ENCODE peak calls at places on chromosomes 6 and 20, in nine cellular contexts. One of them, this sample, is unnamed.

GRCh38 chr6:19802656-19803055 is 34.5 kb upstream of the ID4 start:
- DNase-seq in EH: no peak
- DNase-seq in fibroblast of lung: no peak
- DNase-seq in Peyer's patch: no peak
- DNase-seq in endothelial cell: no peak
- DNase-seq in MM.1S: peak
- DNase-seq in pons: no peak
- DNase-seq in GM12891: no peak
- DNase-seq in SW480: no peak
- DNase-seq in this sample: no peak

GRCh38 chr6:46325561-46326525 is 155.1 kb upstream of the ENPP5 start:
- DNase-seq in EH: peak
- DNase-seq in MM.1S: no peak
- DNase-seq in GM12891: no peak
- DNase-seq in SW480: no peak
- DNase-seq in endothelial cell: no peak
- DNase-seq in fibroblast of lung: peak
- DNase-seq in Peyer's patch: no peak
- DNase-seq in pons: peak
- DNase-seq in this sample: peak

GRCh38 chr20:41048475-41049242 is 20.0 kb downstream of the TOP1 start:
- DNase-seq in GM12891: no peak
- DNase-seq in Peyer's patch: no peak
- DNase-seq in endothelial cell: no peak
- DNase-seq in SW480: peak
- DNase-seq in MM.1S: no peak
- DNase-seq in pons: no peak
- DNase-seq in fibroblast of lung: no peak
- DNase-seq in EH: no peak
- DNase-seq in this sample: peak

GRCh38 chr6:111841822-111842221 is 31.4 kb downstream of the FYN start:
- DNase-seq in pons: no peak
- DNase-seq in GM12891: no peak
- DNase-seq in EH: no peak
- DNase-seq in endothelial cell: peak
- DNase-seq in Peyer's patch: no peak
- DNase-seq in fibroblast of lung: peak
- DNase-seq in SW480: peak
- DNase-seq in MM.1S: no peak
- DNase-seq in this sample: peak

GRCh38 chr20:8094415-8094818 is 37.6 kb upstream of the PLCB1 start:
- DNase-seq in MM.1S: no peak
- DNase-seq in pons: peak
- DNase-seq in Peyer's patch: no peak
- DNase-seq in EH: peak
- DNase-seq in fibroblast of lung: peak
- DNase-seq in endothelial cell: no peak
- DNase-seq in GM12891: no peak
- DNase-seq in SW480: no peak
- DNase-seq in this sample: no peak

GRCh38 chr20:51366155-51366886 is 176.2 kb downstream of the NFATC2 start:
- DNase-seq in pons: no peak
- DNase-seq in endothelial cell: no peak
- DNase-seq in SW480: peak
- DNase-seq in fibroblast of lung: peak
- DNase-seq in Peyer's patch: peak
- DNase-seq in GM12891: no peak
- DNase-seq in MM.1S: no peak
- DNase-seq in EH: peak
- DNase-seq in this sample: no peak

GRCh38 chr20:35791823-35792222 is 20.0 kb downstream of the PHF20 start:
- DNase-seq in endothelial cell: no peak
- DNase-seq in GM12891: no peak
- DNase-seq in MM.1S: no peak
- DNase-seq in EH: peak
- DNase-seq in SW480: no peak
- DNase-seq in Peyer's patch: no peak
- DNase-seq in pons: no peak
- DNase-seq in fibroblast of lung: peak
- DNase-seq in this sample: no peak

GRCh38 chr6:150074651-150075416 is 5.9 kb upstream of the ULBP3 start:
- DNase-seq in GM12891: no peak
- DNase-seq in SW480: no peak
- DNase-seq in endothelial cell: no peak
- DNase-seq in EH: no peak
- DNase-seq in MM.1S: no peak
- DNase-seq in fibroblast of lung: no peak
- DNase-seq in Peyer's patch: no peak
- DNase-seq in pons: no peak
- DNase-seq in this sample: no peak

GRCh38 chr6:113522376-113522775 is 334.8 kb upstream of the MARCKS start:
- DNase-seq in MM.1S: no peak
- DNase-seq in Peyer's patch: no peak
- DNase-seq in GM12891: no peak
- DNase-seq in EH: no peak
- DNase-seq in endothelial cell: no peak
- DNase-seq in SW480: no peak
- DNase-seq in fibroblast of lung: no peak
- DNase-seq in pons: no peak
- DNase-seq in this sample: no peak

GRCh38 chr6:34068462-34069044 is 77.3 kb downstream of the GRM4 start:
- DNase-seq in EH: no peak
- DNase-seq in GM12891: no peak
- DNase-seq in endothelial cell: no peak
- DNase-seq in Peyer's patch: no peak
- DNase-seq in MM.1S: no peak
- DNase-seq in fibroblast of lung: no peak
- DNase-seq in pons: no peak
- DNase-seq in SW480: no peak
- DNase-seq in this sample: no peak

GRCh38 chr20:34069341-34070078 is 42.5 kb downstream of the EIF2S2 start:
- DNase-seq in pons: peak
- DNase-seq in endothelial cell: peak
- DNase-seq in SW480: peak
- DNase-seq in MM.1S: peak
- DNase-seq in Peyer's patch: peak
- DNase-seq in EH: peak
- DNase-seq in GM12891: no peak
- DNase-seq in fibroblast of lung: peak
- DNase-seq in this sample: peak

GRCh38 chr6:18424201-18424600 is 37.1 kb downstream of the RNF144B start:
- DNase-seq in fibroblast of lung: no peak
- DNase-seq in MM.1S: no peak
- DNase-seq in pons: no peak
- DNase-seq in endothelial cell: no peak
- DNase-seq in EH: no peak
- DNase-seq in SW480: no peak
- DNase-seq in GM12891: no peak
- DNase-seq in Peyer's patch: no peak
- DNase-seq in this sample: no peak

GRCh38 chr6:158417760-158418098 is 105.5 kb downstream of the TULP4 start:
- DNase-seq in fibroblast of lung: peak
- DNase-seq in SW480: no peak
- DNase-seq in GM12891: no peak
- DNase-seq in Peyer's patch: no peak
- DNase-seq in pons: peak
- DNase-seq in EH: peak
- DNase-seq in endothelial cell: no peak
- DNase-seq in MM.1S: no peak
- DNase-seq in this sample: no peak

GRCh38 chr20:23266530-23267398 is 83.8 kb upstream of the NXT1 start:
- DNase-seq in endothelial cell: no peak
- DNase-seq in EH: no peak
- DNase-seq in fibroblast of lung: no peak
- DNase-seq in GM12891: no peak
- DNase-seq in Peyer's patch: no peak
- DNase-seq in SW480: no peak
- DNase-seq in pons: no peak
- DNase-seq in MM.1S: no peak
- DNase-seq in this sample: no peak

GRCh38 chr20:62922451-62922921 is 3.8 kb downstream of the DIDO1 start:
- DNase-seq in Peyer's patch: peak
- DNase-seq in endothelial cell: no peak
- DNase-seq in pons: no peak
- DNase-seq in MM.1S: no peak
- DNase-seq in SW480: no peak
- DNase-seq in GM12891: no peak
- DNase-seq in fibroblast of lung: no peak
- DNase-seq in EH: no peak
- DNase-seq in this sample: peak

GRCh38 chr20:32752458-32753250 is 9.4 kb upstream of the COMMD7 start:
- DNase-seq in EH: peak
- DNase-seq in GM12891: no peak
- DNase-seq in endothelial cell: no peak
- DNase-seq in fibroblast of lung: peak
- DNase-seq in Peyer's patch: no peak
- DNase-seq in pons: no peak
- DNase-seq in SW480: no peak
- DNase-seq in MM.1S: no peak
- DNase-seq in this sample: no peak

GRCh38 chr6:27562027-27562410 is 89.1 kb upstream of the ZNF184 start:
- DNase-seq in fibroblast of lung: no peak
- DNase-seq in SW480: no peak
- DNase-seq in pons: no peak
- DNase-seq in endothelial cell: no peak
- DNase-seq in Peyer's patch: no peak
- DNase-seq in EH: no peak
- DNase-seq in MM.1S: no peak
- DNase-seq in GM12891: no peak
- DNase-seq in this sample: no peak

GRCh38 chr20:59728722-59729430 is 124.5 kb downstream of the PHACTR3 start:
- DNase-seq in SW480: no peak
- DNase-seq in MM.1S: no peak
- DNase-seq in endothelial cell: no peak
- DNase-seq in Peyer's patch: no peak
- DNase-seq in pons: no peak
- DNase-seq in fibroblast of lung: no peak
- DNase-seq in GM12891: no peak
- DNase-seq in EH: no peak
- DNase-seq in this sample: no peak

GRCh38 chr6:83827050-83827449 is 26.1 kb upstream of the RIPPLY2 start:
- DNase-seq in Peyer's patch: no peak
- DNase-seq in EH: no peak
- DNase-seq in GM12891: no peak
- DNase-seq in fibroblast of lung: no peak
- DNase-seq in pons: no peak
- DNase-seq in endothelial cell: no peak
- DNase-seq in SW480: no peak
- DNase-seq in MM.1S: no peak
- DNase-seq in this sample: no peak

GRCh38 chr20:59751075-59751711 is 146.9 kb downstream of the PHACTR3 start:
- DNase-seq in fibroblast of lung: peak
- DNase-seq in EH: peak
- DNase-seq in GM12891: peak
- DNase-seq in Peyer's patch: peak
- DNase-seq in pons: peak
- DNase-seq in SW480: peak
- DNase-seq in endothelial cell: peak
- DNase-seq in MM.1S: peak
- DNase-seq in this sample: no peak

GRCh38 chr6:150016324-150017185 is 8.8 kb downstream of the RAET1L start:
- DNase-seq in EH: peak
- DNase-seq in endothelial cell: peak
- DNase-seq in MM.1S: peak
- DNase-seq in GM12891: no peak
- DNase-seq in Peyer's patch: no peak
- DNase-seq in pons: peak
- DNase-seq in SW480: peak
- DNase-seq in fibroblast of lung: peak
- DNase-seq in this sample: peak

GRCh38 chr6:12504325-12504966 is 212.1 kb upstream of the PHACTR1 start:
- DNase-seq in EH: peak
- DNase-seq in Peyer's patch: no peak
- DNase-seq in SW480: peak
- DNase-seq in endothelial cell: peak
- DNase-seq in MM.1S: peak
- DNase-seq in GM12891: no peak
- DNase-seq in fibroblast of lung: no peak
- DNase-seq in pons: no peak
- DNase-seq in this sample: no peak

GRCh38 chr6:150588862-150589499 is 10.7 kb upstream of the PLEKHG1 start:
- DNase-seq in EH: no peak
- DNase-seq in pons: no peak
- DNase-seq in GM12891: no peak
- DNase-seq in MM.1S: no peak
- DNase-seq in Peyer's patch: no peak
- DNase-seq in endothelial cell: no peak
- DNase-seq in fibroblast of lung: no peak
- DNase-seq in SW480: no peak
- DNase-seq in this sample: no peak

GRCh38 chr20:25507385-25508082 is 77.8 kb downstream of the NINL start:
- DNase-seq in pons: no peak
- DNase-seq in MM.1S: no peak
- DNase-seq in GM12891: no peak
- DNase-seq in Peyer's patch: no peak
- DNase-seq in SW480: no peak
- DNase-seq in endothelial cell: no peak
- DNase-seq in fibroblast of lung: no peak
- DNase-seq in EH: no peak
- DNase-seq in this sample: no peak

GRCh38 chr6:124958759-124959354 is 3.4 kb upstream of the RNF217 start:
- DNase-seq in endothelial cell: no peak
- DNase-seq in GM12891: no peak
- DNase-seq in SW480: peak
- DNase-seq in Peyer's patch: no peak
- DNase-seq in fibroblast of lung: peak
- DNase-seq in MM.1S: no peak
- DNase-seq in pons: no peak
- DNase-seq in EH: peak
- DNase-seq in this sample: no peak

GRCh38 chr6:158143700-158144099 is 24.4 kb downstream of the SERAC1 start:
- DNase-seq in MM.1S: peak
- DNase-seq in fibroblast of lung: peak
- DNase-seq in pons: peak
- DNase-seq in EH: no peak
- DNase-seq in GM12891: no peak
- DNase-seq in Peyer's patch: no peak
- DNase-seq in endothelial cell: peak
- DNase-seq in SW480: no peak
- DNase-seq in this sample: no peak

GRCh38 chr6:89180971-89181370 is 35.1 kb downstream of the PM20D2 start:
- DNase-seq in Peyer's patch: no peak
- DNase-seq in fibroblast of lung: no peak
- DNase-seq in MM.1S: no peak
- DNase-seq in GM12891: no peak
- DNase-seq in EH: no peak
- DNase-seq in endothelial cell: no peak
- DNase-seq in SW480: no peak
- DNase-seq in pons: no peak
- DNase-seq in this sample: no peak

GRCh38 chr6:40195751-40196518 is 261.7 kb upstream of the MOCS1 start:
- DNase-seq in MM.1S: no peak
- DNase-seq in SW480: no peak
- DNase-seq in endothelial cell: no peak
- DNase-seq in GM12891: no peak
- DNase-seq in pons: no peak
- DNase-seq in Peyer's patch: no peak
- DNase-seq in fibroblast of lung: no peak
- DNase-seq in EH: no peak
- DNase-seq in this sample: no peak

GRCh38 chr20:7650081-7650480 is 290.2 kb downstream of the HAO1 start:
- DNase-seq in GM12891: no peak
- DNase-seq in pons: no peak
- DNase-seq in EH: no peak
- DNase-seq in SW480: no peak
- DNase-seq in Peyer's patch: no peak
- DNase-seq in endothelial cell: no peak
- DNase-seq in MM.1S: no peak
- DNase-seq in fibroblast of lung: no peak
- DNase-seq in this sample: no peak

GRCh38 chr6:44256291-44257006 is 879 bp downstream of the SLC35B2 start:
- DNase-seq in Peyer's patch: no peak
- DNase-seq in fibroblast of lung: no peak
- DNase-seq in SW480: peak
- DNase-seq in GM12891: no peak
- DNase-seq in endothelial cell: no peak
- DNase-seq in pons: no peak
- DNase-seq in EH: no peak
- DNase-seq in MM.1S: peak
- DNase-seq in this sample: no peak

GRCh38 chr20:58745391-58745790 is 52.8 kb downstream of the NPEPL1 start:
- DNase-seq in Peyer's patch: no peak
- DNase-seq in MM.1S: no peak
- DNase-seq in fibroblast of lung: no peak
- DNase-seq in SW480: no peak
- DNase-seq in EH: no peak
- DNase-seq in pons: no peak
- DNase-seq in endothelial cell: no peak
- DNase-seq in GM12891: no peak
- DNase-seq in this sample: no peak